ENCODE peak calls at places on chromosomes 3 and 15, in eight cellular contexts. O is GM06990, F is fibroblast of lung, H is heart right ventricle, Q is fibroblast of pulmonary artery, C is HFF-Myc, M is lower lobe of right lung, W is breast epithelium. E is an unnamed sample.
A peak's percentile ranks its signal among the peaks of the same experiment; 100 is the strongest.

GRCh38 chr3:117873236-117873635 is 1161.4 kb downstream of the IGSF11 start:
- DNase-seq in Q (peak; percentile 55), W (no peak), H (peak; percentile 12), O (no peak), C (no peak), F (peak; percentile 36), M (no peak), E (no peak)

GRCh38 chr15:63909819-63910437 is 76.2 kb upstream of the HERC1 start:
- DNase-seq in Q (peak; percentile 53), H (no peak), W (no peak), O (no peak), M (no peak), F (peak; percentile 63), C (peak; percentile 21), E (peak; percentile 76)

GRCh38 chr3:41111011-41111410 is 88.3 kb upstream of the CTNNB1 start:
- DNase-seq in Q (no peak), O (no peak), W (no peak), C (no peak), M (no peak), F (no peak), H (no peak), E (no peak)

GRCh38 chr3:125054436-125055164 is 1.2 kb downstream of the HEG1 start:
- DNase-seq in H (no peak), M (no peak), Q (peak; percentile 70), C (no peak), O (no peak), W (no peak), F (peak; percentile 80), E (peak; percentile 76)

GRCh38 chr3:14574183-14574582 is 34.0 kb upstream of the GRIP2 start:
- DNase-seq in O (no peak), Q (no peak), W (no peak), H (no peak), F (no peak), C (no peak), M (no peak), E (no peak)

GRCh38 chr3:43239755-43240154 is 46.6 kb upstream of the SNRK start:
- DNase-seq in O (no peak), H (no peak), F (no peak), W (no peak), M (no peak), C (no peak), Q (no peak), E (no peak)

GRCh38 chr3:66496731-66497130 is 4.1 kb downstream of the LRIG1 start:
- DNase-seq in M (no peak), W (no peak), F (no peak), C (no peak), O (no peak), Q (no peak), H (no peak), E (no peak)

GRCh38 chr3:177525987-177526712 is 328.9 kb upstream of the TBL1XR1 start:
- DNase-seq in H (no peak), C (no peak), Q (peak; percentile 29), M (peak; percentile 57), W (no peak), F (no peak), O (no peak), E (peak; percentile 93)

GRCh38 chr3:61936344-61936937 is 375.1 kb downstream of the PTPRG start:
- DNase-seq in Q (peak; percentile 42), C (no peak), O (no peak), F (peak; percentile 25), W (no peak), M (no peak), H (no peak), E (no peak)

GRCh38 chr3:147930417-147930816 is 521.3 kb downstream of the ZIC1 start:
- DNase-seq in O (no peak), C (peak; percentile 21), W (no peak), M (no peak), Q (peak; percentile 69), F (no peak), H (no peak), E (peak; percentile 48)

GRCh38 chr15:45131510-45131909 is 1.7 kb downstream of the DUOX1 start:
- DNase-seq in O (no peak), M (peak; percentile 62), F (no peak), H (no peak), Q (no peak), W (no peak), C (no peak), E (no peak)

GRCh38 chr15:40906947-40907802 is 12.9 kb downstream of the VPS18 start:
- DNase-seq in C (no peak), M (peak; percentile 75), Q (no peak), H (peak; percentile 68), W (no peak), F (no peak), O (no peak), E (no peak)

GRCh38 chr3:161395115-161395514 is 23.8 kb upstream of the SPTSSB start:
- DNase-seq in H (no peak), Q (no peak), O (no peak), C (no peak), M (no peak), W (no peak), F (no peak), E (no peak)

GRCh38 chr3:152316318-152316717 is 47.6 kb downstream of the MBNL1 start:
- DNase-seq in Q (no peak), W (no peak), M (no peak), F (no peak), O (no peak), C (no peak), H (no peak), E (no peak)

GRCh38 chr3:181909241-181909640 is 197.5 kb downstream of the SOX2 start:
- DNase-seq in H (no peak), F (no peak), W (no peak), M (no peak), C (no peak), O (no peak), Q (no peak), E (no peak)

GRCh38 chr3:187930021-187930420 is 184.8 kb upstream of the BCL6 start:
- DNase-seq in O (no peak), Q (no peak), C (no peak), H (no peak), W (no peak), M (no peak), F (no peak), E (no peak)

GRCh38 chr3:12869025-12869695 is 27.8 kb upstream of the RPL32 start:
- DNase-seq in F (no peak), W (no peak), Q (no peak), M (peak; percentile 76), H (peak; percentile 61), O (peak; percentile 41), C (no peak), E (no peak)

GRCh38 chr3:8094415-8094814 is 407.2 kb upstream of the LMCD1 start:
- DNase-seq in F (no peak), W (no peak), Q (no peak), C (no peak), H (no peak), O (no peak), M (no peak), E (no peak)

GRCh38 chr3:8095724-8096123 is 405.9 kb upstream of the LMCD1 start:
- DNase-seq in O (no peak), C (no peak), Q (no peak), F (no peak), H (no peak), W (no peak), M (no peak), E (no peak)

DNA sequence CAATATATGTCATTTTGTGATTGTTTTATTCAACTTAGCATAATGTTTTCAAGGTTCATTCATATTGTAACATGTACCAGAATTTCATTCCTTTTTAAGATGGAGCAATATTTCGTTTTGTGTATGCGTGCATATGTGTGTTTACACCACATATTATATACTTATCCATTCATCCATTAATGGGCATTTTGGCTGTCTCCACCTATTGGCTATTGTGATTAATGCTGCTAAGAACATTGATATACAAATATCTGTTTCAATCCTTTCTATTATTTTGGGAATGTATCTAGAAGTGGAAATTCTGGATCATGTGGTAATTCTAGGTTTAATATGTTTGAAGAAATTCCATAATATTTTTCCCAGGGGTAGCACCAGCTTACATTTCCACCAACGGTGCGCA is 403.9 kb upstream of the LMCD1 start:
- DNase-seq in H (no peak), M (no peak), W (no peak), O (no peak), C (no peak), Q (no peak), F (no peak), E (no peak)
- TF ChIP-seq CTCF in H (no peak), M (no peak), W (no peak), O (peak; percentile 7), C (no peak), Q (no peak), F (no peak), E (no peak)

DNA sequence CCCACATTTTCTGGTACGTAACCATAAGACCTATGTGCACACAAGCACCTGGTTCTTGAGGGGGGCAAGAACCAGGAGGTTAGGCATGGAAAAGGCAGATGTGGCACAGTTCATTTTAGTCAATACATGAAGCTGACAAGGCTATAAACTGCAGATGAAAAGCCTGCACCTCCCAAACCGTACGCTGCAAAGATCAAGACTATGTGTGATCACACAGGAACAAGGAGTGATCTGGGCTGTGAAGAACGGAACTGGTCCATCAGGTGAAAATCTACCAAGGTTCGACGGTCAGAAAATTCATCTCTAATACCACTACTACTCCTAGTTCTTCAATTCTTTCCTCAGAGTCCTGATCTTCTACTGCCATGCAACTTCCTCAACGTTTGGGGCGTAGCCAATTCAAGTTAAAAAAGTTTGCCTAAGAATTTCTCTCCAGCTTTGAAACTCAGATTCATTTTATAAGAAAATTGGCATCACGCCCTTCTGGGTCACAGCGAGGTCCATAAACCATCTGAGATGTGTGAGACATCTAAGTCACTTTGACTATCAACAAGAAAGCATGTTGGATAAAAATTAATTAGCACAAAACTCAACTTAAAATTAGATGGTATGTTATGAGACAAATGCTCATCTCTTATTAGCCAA is 41.9 kb downstream of the PLD1 start:
- DNase-seq in Q (no peak), M (no peak), W (no peak), C (no peak), H (no peak), O (no peak), F (no peak), E (no peak)
- H3K4me3 ChIP-seq in Q (no peak overlapping the region), M (no peak overlapping the region), W (peak overlapping the region; percentile 70), C (no peak overlapping the region), H (peak overlapping the region; percentile 62), O (no peak overlapping the region), F (no peak overlapping the region), E (no peak overlapping the region)

DNA sequence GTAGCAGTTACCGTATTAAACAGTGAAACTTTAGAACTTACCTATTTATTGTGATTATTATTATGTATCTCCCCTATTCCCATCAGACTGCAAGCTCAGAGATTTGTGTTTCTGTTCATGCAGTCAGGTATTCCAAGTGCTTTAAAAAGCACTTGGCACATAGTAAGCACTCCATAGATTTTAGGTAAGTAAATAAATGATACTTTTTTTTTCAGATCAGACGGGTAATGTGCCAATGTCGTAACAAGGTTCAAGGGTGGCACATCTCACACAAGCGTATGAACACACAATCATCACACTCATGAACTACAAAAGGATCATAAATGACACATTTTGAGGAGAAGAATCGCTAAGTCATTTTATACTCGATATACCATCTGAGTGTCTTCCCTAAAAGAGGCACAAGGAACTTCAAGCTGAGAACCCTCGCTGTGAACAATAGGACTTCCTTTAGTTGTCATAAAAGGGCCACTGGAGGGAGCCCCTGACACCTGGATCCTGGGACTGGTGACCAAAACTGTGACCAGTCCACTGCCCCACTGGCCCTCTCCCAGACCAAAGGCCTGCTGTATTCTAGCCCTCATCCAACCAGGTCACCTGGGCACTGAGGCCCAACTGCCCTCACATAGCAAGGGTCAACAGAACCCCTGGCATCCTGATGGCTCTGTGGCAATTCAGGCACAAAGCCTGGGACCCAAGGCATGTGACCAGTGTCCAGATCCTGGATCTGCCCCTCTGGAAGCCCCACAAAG is 32.1 kb downstream of the KIF9 start:
- DNase-seq in Q (peak; percentile 49), C (no peak), F (peak; percentile 45), O (no peak), M (peak; percentile 63), W (no peak), H (peak; percentile 34), E (peak; percentile 26)
- TF ChIP-seq CTCF in Q (peak; percentile 38), C (peak; percentile 48), F (peak; percentile 17), O (peak; percentile 24), M (peak; percentile 55), W (peak; percentile 13), H (peak; percentile 67), E (peak; percentile 44)

GRCh38 chr3:150763841-150764483 is 993 bp upstream of the SIAH2 start:
- DNase-seq in M (peak; percentile 84), O (no peak), H (peak; percentile 69), C (peak; percentile 16), F (peak; percentile 65), W (peak; percentile 65), Q (peak; percentile 63), E (no peak)
- H3K4me3 ChIP-seq in M (peak overlapping the region; percentile 89), O (peak overlapping the region; percentile 78), H (peak overlapping the region; percentile 69), C (peak overlapping the region; percentile 87), F (peak overlapping the region; percentile 97), W (peak overlapping the region; percentile 87), Q (peak overlapping the region; percentile 88), E (peak overlapping the region; percentile 86)

E was measured in astrocyte of the spinal cord.